ENCODE peak calls at places on chromosomes 11 and 22, in five cellular contexts. One of them, this sample, is unnamed.

GRCh38 chr11:11510939-11511338 is 110.9 kb downstream of the GALNT18 start:
- DNase-seq in IMR-90: peak; percentile 17
- DNase-seq in omental fat pad: no peak
- DNase-seq in HCT116: no peak
- DNase-seq in spleen: no peak
- DNase-seq in this sample: no peak

GRCh38 chr11:48005878-48006277 is 25.5 kb downstream of the PTPRJ start:
- DNase-seq in IMR-90: no peak
- DNase-seq in omental fat pad: no peak
- DNase-seq in HCT116: no peak
- DNase-seq in spleen: peak; percentile 81
- DNase-seq in this sample: no peak

GRCh38 chr11:19374189-19374588 is 133.4 kb upstream of the E2F8 start:
- DNase-seq in HCT116: no peak
- DNase-seq in spleen: no peak
- DNase-seq in omental fat pad: no peak
- DNase-seq in IMR-90: peak; percentile 96
- DNase-seq in this sample: peak; percentile 98

GRCh38 chr22:30753701-30754100 is 59.0 kb downstream of the OSBP2 start:
- DNase-seq in omental fat pad: no peak
- DNase-seq in HCT116: no peak
- DNase-seq in IMR-90: no peak
- DNase-seq in spleen: no peak
- DNase-seq in this sample: no peak

GRCh38 chr11:2924381-2924780 is 4.8 kb downstream of the PHLDA2 start:
- DNase-seq in IMR-90: no peak
- DNase-seq in spleen: no peak
- DNase-seq in omental fat pad: no peak
- DNase-seq in HCT116: no peak
- DNase-seq in this sample: no peak

GRCh38 chr22:48173061-48173849 is 1410.8 kb downstream of the TBC1D22A start:
- DNase-seq in spleen: no peak
- DNase-seq in HCT116: no peak
- DNase-seq in IMR-90: no peak
- DNase-seq in omental fat pad: no peak
- DNase-seq in this sample: no peak

GRCh38 chr22:43370045-43370444 is 26.9 kb upstream of the SCUBE1 start:
- DNase-seq in HCT116: no peak
- DNase-seq in IMR-90: no peak
- DNase-seq in omental fat pad: no peak
- DNase-seq in spleen: no peak
- DNase-seq in this sample: no peak

GRCh38 chr11:33894402-33894754 is 2.5 kb upstream of the LMO2 start:
- DNase-seq in omental fat pad: no peak
- DNase-seq in HCT116: no peak
- DNase-seq in spleen: no peak
- DNase-seq in IMR-90: no peak
- DNase-seq in this sample: no peak

GRCh38 chr11:17572791-17573460 is 25.9 kb downstream of the OTOG start:
- DNase-seq in spleen: peak; percentile 65
- DNase-seq in IMR-90: no peak
- DNase-seq in HCT116: no peak
- DNase-seq in omental fat pad: no peak
- DNase-seq in this sample: no peak

GRCh38 chr22:35482311-35482710 is 58.3 kb upstream of the RASD2 start:
- DNase-seq in IMR-90: no peak
- DNase-seq in spleen: no peak
- DNase-seq in HCT116: no peak
- DNase-seq in omental fat pad: no peak
- DNase-seq in this sample: no peak

GRCh38 chr11:97367406-97368083 is 977.7 kb downstream of the JRKL start:
- DNase-seq in IMR-90: no peak
- DNase-seq in omental fat pad: no peak
- DNase-seq in spleen: peak; percentile 67
- DNase-seq in HCT116: no peak
- DNase-seq in this sample: no peak

GRCh38 chr11:65977621-65978390 is 16.3 kb downstream of the SART1 start:
- DNase-seq in IMR-90: no peak
- DNase-seq in omental fat pad: no peak
- DNase-seq in spleen: no peak
- DNase-seq in HCT116: no peak
- DNase-seq in this sample: no peak

GRCh38 chr11:131867457-131868257 is 497.2 kb downstream of the NTM start:
- DNase-seq in omental fat pad: peak; percentile 53
- DNase-seq in HCT116: no peak
- DNase-seq in spleen: no peak
- DNase-seq in IMR-90: peak; percentile 89
- DNase-seq in this sample: peak; percentile 78
- TF ChIP-seq CTCF in omental fat pad: no peak
- TF ChIP-seq CTCF in HCT116: no peak
- TF ChIP-seq CTCF in spleen: peak; percentile 21
- TF ChIP-seq CTCF in IMR-90: peak; percentile 97
- TF ChIP-seq CTCF in this sample: peak; percentile 88

GRCh38 chr22:49983148-49984042 is 22.8 kb downstream of the PIM3 start:
- DNase-seq in IMR-90: no peak
- DNase-seq in spleen: peak; percentile 81
- DNase-seq in HCT116: no peak
- DNase-seq in omental fat pad: peak; percentile 23
- DNase-seq in this sample: no peak
- TF ChIP-seq CTCF in IMR-90: peak; percentile 28
- TF ChIP-seq CTCF in spleen: peak; percentile 32
- TF ChIP-seq CTCF in HCT116: no peak
- TF ChIP-seq CTCF in omental fat pad: no peak
- TF ChIP-seq CTCF in this sample: peak; percentile 66

GRCh38 chr11:92739020-92739419 is 230.4 kb upstream of the MTNR1B start:
- DNase-seq in spleen: no peak
- DNase-seq in omental fat pad: no peak
- DNase-seq in IMR-90: peak; percentile 29
- DNase-seq in HCT116: no peak
- DNase-seq in this sample: no peak

GRCh38 chr11:92738281-92738680 is 231.2 kb upstream of the MTNR1B start:
- DNase-seq in omental fat pad: no peak
- DNase-seq in IMR-90: no peak
- DNase-seq in spleen: no peak
- DNase-seq in HCT116: no peak
- DNase-seq in this sample: no peak

GRCh38 chr11:92740251-92740650 is 229.2 kb upstream of the MTNR1B start:
- DNase-seq in spleen: no peak
- DNase-seq in HCT116: no peak
- DNase-seq in IMR-90: no peak
- DNase-seq in omental fat pad: no peak
- DNase-seq in this sample: no peak

DNA sequence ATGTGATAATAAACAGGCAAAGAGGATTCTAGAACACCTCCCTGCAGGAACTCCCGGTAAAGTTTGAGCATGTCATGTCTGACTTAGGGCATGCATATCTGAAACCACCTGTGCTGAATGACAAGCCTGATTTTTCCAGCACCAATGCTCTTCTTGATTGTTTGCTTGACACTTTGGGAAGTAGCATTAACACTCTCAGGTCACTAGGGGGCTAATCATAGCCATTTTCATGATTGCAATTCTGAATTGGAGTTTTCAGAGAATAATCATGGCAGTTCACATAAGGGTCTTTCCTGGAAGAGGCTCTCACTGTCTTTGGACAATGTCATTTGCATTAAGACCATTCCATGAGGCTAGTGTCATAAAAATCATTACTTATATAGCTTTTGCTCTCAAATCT is 234.4 kb upstream of the MTNR1B start:
- DNase-seq in spleen: no peak
- DNase-seq in HCT116: no peak
- DNase-seq in omental fat pad: no peak
- DNase-seq in IMR-90: no peak
- DNase-seq in this sample: no peak
- TF ChIP-seq CTCF in spleen: no peak
- TF ChIP-seq CTCF in HCT116: peak; percentile 45
- TF ChIP-seq CTCF in omental fat pad: no peak
- TF ChIP-seq CTCF in IMR-90: peak; percentile 12
- TF ChIP-seq CTCF in this sample: peak; percentile 40

GRCh38 chr11:120385110-120385509 is 48.9 kb downstream of the ARHGEF12 start:
- DNase-seq in spleen: no peak
- DNase-seq in IMR-90: peak; percentile 80
- DNase-seq in omental fat pad: no peak
- DNase-seq in HCT116: no peak
- DNase-seq in this sample: no peak
- TF ChIP-seq CTCF in spleen: no peak
- TF ChIP-seq CTCF in IMR-90: no peak
- TF ChIP-seq CTCF in omental fat pad: no peak
- TF ChIP-seq CTCF in HCT116: no peak
- TF ChIP-seq CTCF in this sample: no peak

GRCh38 chr11:124917115-124917637 is 1.9 kb upstream of the HEPN1 start:
- DNase-seq in spleen: no peak
- DNase-seq in omental fat pad: no peak
- DNase-seq in IMR-90: peak; percentile 89
- DNase-seq in HCT116: no peak
- DNase-seq in this sample: no peak
- TF ChIP-seq CTCF in spleen: no peak
- TF ChIP-seq CTCF in omental fat pad: no peak
- TF ChIP-seq CTCF in IMR-90: no peak
- TF ChIP-seq CTCF in HCT116: no peak
- TF ChIP-seq CTCF in this sample: no peak

DNA sequence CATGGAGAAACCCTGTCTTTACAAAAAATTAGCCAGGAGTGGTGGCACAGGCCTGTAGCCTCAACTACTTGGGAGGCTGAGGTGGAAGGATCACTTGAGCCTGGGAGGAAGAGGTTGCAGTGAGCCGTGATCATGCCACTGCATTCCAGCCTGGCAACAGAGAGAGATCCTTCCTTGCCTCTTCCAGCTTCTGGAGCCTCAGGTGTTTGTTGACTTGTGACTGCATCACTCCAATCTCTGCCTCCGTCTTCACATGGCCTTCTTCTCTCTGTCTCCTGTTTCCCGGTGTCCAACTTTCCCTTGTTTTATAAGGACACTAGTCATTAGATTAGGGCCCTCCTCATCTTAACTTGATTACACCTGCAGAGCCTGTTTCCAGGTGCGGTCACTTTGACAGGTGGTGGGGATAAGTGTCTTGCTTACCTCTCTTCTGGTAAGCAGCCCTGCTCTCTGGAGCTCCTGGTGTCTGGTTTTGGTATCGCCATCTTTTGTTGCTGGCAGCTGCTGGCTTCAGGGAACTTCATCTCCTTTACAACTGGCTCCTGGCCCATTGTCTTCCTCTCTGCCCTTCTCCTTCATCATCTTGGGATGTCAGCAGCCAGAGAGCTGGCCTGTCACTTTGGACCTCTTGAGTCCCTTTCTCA is 8.2 kb upstream of the USP2 start:
- DNase-seq in spleen: no peak
- DNase-seq in IMR-90: no peak
- DNase-seq in HCT116: no peak
- DNase-seq in omental fat pad: no peak
- DNase-seq in this sample: no peak
- TF ChIP-seq CTCF in spleen: no peak
- TF ChIP-seq CTCF in IMR-90: peak; percentile 27
- TF ChIP-seq CTCF in HCT116: peak; percentile 59
- TF ChIP-seq CTCF in omental fat pad: no peak
- TF ChIP-seq CTCF in this sample: peak; percentile 59